ENCODE peak calls at places on chromosomes 16 and 17, in five cellular contexts. C is astrocyte of the spinal cord; M is CD8-positive, alpha-beta T cell; Z is lower lobe of right lung; Q is fibroblast of mammary gland. U is an unnamed sample.

GRCh38 chr16:87931504-87931903 is 4.8 kb downstream of the CA5A start:
- DNase-seq in C (peak), M (no peak), Z (no peak), Q (no peak), U (no peak)

GRCh38 chr17:81638683-81639082 is 1.7 kb downstream of the TSPAN10 start:
- DNase-seq in C (no peak), M (no peak), Z (no peak), Q (no peak), U (no peak)

GRCh38 chr16:50603206-50604064 is 55.2 kb downstream of the NKD1 start:
- DNase-seq in C (peak), M (no peak), Z (no peak), Q (peak), U (no peak)

GRCh38 chr17:59668816-59669215 is 38.4 kb downstream of the PTRH2 start:
- DNase-seq in C (peak), M (no peak), Z (no peak), Q (peak), U (no peak)

GRCh38 chr16:66894948-66895696 is 14.8 kb downstream of the PDP2 start:
- DNase-seq in C (peak), M (peak), Z (peak), Q (peak), U (no peak)

GRCh38 chr16:27769561-27770222 is 219.7 kb downstream of the KATNIP start:
- DNase-seq in C (peak), M (no peak), Z (peak), Q (peak), U (no peak)

GRCh38 chr17:40283662-40284061 is 4.0 kb upstream of the CDC6 start:
- DNase-seq in C (peak), M (no peak), Z (no peak), Q (peak), U (no peak)

GRCh38 chr16:29852654-29853053 is 10.4 kb downstream of the CDIPT start:
- DNase-seq in C (no peak), M (no peak), Z (no peak), Q (peak), U (no peak)

GRCh38 chr17:82952019-82952418 is 112.2 kb upstream of the ZNF750 start:
- DNase-seq in C (no peak), M (no peak), Z (peak), Q (no peak), U (no peak)

GRCh38 chr17:78359216-78359935 is 501 bp downstream of the SOCS3 start:
- DNase-seq in C (peak), M (no peak), Z (peak), Q (no peak), U (no peak)

GRCh38 chr17:74163271-74163821 is 40.1 kb upstream of the RPL38 start:
- DNase-seq in C (no peak), M (no peak), Z (no peak), Q (no peak), U (no peak)

GRCh38 chr17:44216173-44216572 is 3.3 kb downstream of the UBTF start:
- DNase-seq in C (no peak), M (peak), Z (no peak), Q (no peak), U (peak)

GRCh38 chr16:30053376-30054015 is 12.1 kb upstream of the ALDOA start:
- DNase-seq in C (no peak), M (no peak), Z (no peak), Q (no peak), U (no peak)

GRCh38 chr16:69435977-69436729 is 11.7 kb downstream of the CYB5B start:
- DNase-seq in C (no peak), M (no peak), Z (no peak), Q (no peak), U (no peak)

GRCh38 chr17:40361925-40362695 is 2.4 kb downstream of the GJD3 start:
- DNase-seq in C (no peak), M (no peak), Z (no peak), Q (no peak), U (no peak)

GRCh38 chr17:77184474-77184873 is 43.7 kb downstream of the SEC14L1 start:
- DNase-seq in C (peak), M (no peak), Z (no peak), Q (peak), U (no peak)

GRCh38 chr17:81553018-81553615 is 964 bp upstream of the FAAP100 start:
- DNase-seq in C (peak), M (peak), Z (peak), Q (peak), U (peak)

GRCh38 chr17:69050999-69051775 is 9.5 kb downstream of the ABCA9 start:
- DNase-seq in C (peak), M (no peak), Z (no peak), Q (peak), U (no peak)

GRCh38 chr16:86122681-86123342 is 223.8 kb downstream of the IRF8 start:
- DNase-seq in C (no peak), M (no peak), Z (no peak), Q (no peak), U (no peak)

GRCh38 chr16:67055712-67056487 is 27.0 kb downstream of the CBFB start:
- DNase-seq in C (peak), M (no peak), Z (no peak), Q (peak), U (no peak)

GRCh38 chr17:76240461-76241204 is at the start of gene RNF157:
- DNase-seq in C (peak), M (peak), Z (peak), Q (peak), U (no peak)

DNA sequence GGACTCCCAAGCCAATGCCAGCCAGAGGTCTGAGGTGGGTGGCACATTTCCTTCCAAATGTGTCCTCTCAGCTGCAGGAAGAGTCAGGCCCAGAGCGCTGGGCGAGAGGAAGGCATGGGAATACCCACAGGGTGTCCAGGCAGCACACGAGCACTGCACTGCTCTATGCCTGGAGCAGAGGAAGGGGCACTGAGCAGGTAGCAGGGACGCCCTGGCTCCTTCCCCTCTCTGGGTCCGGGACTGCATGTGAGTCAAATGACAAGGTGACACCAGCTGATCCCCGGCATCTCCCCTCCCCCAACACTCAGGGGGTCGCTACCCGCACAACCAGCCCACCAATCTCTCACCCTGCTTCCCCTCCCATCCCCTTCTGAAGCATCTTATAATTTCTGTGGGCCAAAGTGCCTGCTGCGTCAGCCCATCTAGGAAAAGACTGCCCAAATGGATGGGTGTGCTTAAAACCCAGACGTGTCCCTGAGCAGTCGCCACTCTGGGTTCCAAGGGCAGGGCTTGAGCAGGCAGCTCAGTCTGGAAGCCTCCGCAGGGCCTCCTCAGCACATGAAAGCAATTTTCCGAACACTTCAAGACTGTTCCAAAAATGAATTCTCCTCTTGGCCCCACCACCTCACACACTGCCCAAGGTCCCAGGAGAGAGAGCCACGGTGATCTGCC is 12.0 kb upstream of the BCAR1 start:
- DNase-seq in C (no peak), M (no peak), Z (no peak), Q (no peak), U (no peak)
- H3K4me3 ChIP-seq in C (peak), M (no peak), Z (peak), Q (peak), U (no peak)

GRCh38 chr16:58128181-58128631 is 975 bp downstream of the CFAP20 start:
- DNase-seq in C (no peak), M (no peak), Z (no peak), Q (no peak), U (no peak)

GRCh38 chr16:58127634-58128033 is 1.5 kb downstream of the CFAP20 start:
- DNase-seq in C (no peak), M (no peak), Z (no peak), Q (no peak), U (no peak)

GRCh38 chr16:58125781-58126335 is 3.3 kb downstream of the CFAP20 start:
- DNase-seq in C (no peak), M (no peak), Z (no peak), Q (no peak), U (no peak)

GRCh38 chr16:58126451-58126968 is 2.7 kb downstream of the CFAP20 start:
- DNase-seq in C (no peak), M (no peak), Z (no peak), Q (no peak), U (no peak)

DNA sequence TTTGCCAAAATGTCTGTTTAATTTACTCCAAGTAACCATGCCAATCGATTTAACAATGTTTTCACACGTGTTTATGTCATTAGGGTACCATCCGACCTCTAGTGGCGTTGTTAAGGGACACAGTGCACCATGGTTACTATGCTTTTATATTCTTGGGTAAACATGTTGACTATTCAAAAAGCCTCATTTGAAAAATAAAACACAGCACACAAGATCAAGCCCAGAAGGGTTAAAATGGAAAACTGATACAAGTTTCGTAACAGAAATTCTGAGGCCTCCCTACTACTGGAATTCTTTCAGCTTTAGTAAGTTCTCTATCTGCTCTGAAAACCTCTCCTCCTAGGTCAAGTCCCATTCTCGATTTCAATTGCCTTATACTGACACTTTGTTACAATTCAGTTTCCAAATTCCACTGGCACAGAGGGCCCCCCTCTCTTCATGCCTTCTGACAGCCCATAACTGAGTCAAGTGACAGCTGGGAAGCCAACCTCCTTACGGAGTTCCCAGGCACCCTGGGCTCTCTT is 2.1 kb downstream of the CFAP20 start:
- DNase-seq in C (peak), M (no peak), Z (no peak), Q (peak), U (peak)
- H3K4me3 ChIP-seq in C (peak), M (peak), Z (peak), Q (peak), U (no peak)

GRCh38 chr17:66814026-66814425 is 20.9 kb upstream of the CACNG5 start:
- DNase-seq in C (no peak), M (no peak), Z (no peak), Q (no peak), U (no peak)
- H3K4me3 ChIP-seq in C (no peak), M (no peak), Z (no peak), Q (no peak), U (no peak)

DNA sequence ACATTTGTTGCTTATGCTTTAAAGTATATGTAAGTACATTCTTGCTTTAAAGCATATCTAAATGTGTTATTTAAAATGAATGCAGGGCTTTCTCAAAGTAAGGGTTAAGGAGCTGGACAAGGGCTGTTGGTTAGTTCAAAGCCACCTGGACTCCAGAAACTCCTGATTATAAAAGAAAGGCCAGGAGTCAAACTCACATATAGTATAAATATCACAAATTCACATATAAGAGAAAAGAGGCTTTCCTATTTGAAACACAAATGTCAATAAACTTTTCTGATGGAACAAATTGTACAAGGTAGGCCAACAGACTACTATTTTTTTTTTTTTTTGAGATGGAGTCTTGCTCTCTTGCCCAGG is 84.5 kb upstream of the CORO6 start:
- DNase-seq in C (no peak), M (no peak), Z (no peak), Q (no peak), U (no peak)
- H3K4me3 ChIP-seq in C (no peak), M (no peak), Z (peak), Q (no peak), U (peak)

GRCh38 chr16:89442990-89443726 is 47.2 kb downstream of the ANKRD11 start:
- DNase-seq in C (peak), M (no peak), Z (no peak), Q (peak), U (no peak)

GRCh38 chr16:89445166-89445565 is 45.2 kb downstream of the ANKRD11 start:
- DNase-seq in C (no peak), M (no peak), Z (no peak), Q (no peak), U (no peak)

GRCh38 chr16:89443727-89444084 is 46.7 kb downstream of the ANKRD11 start:
- DNase-seq in C (no peak), M (no peak), Z (no peak), Q (no peak), U (no peak)

GRCh38 chr16:89444151-89444723 is 46.1 kb downstream of the ANKRD11 start:
- DNase-seq in C (no peak), M (no peak), Z (no peak), Q (no peak), U (peak)

DNA sequence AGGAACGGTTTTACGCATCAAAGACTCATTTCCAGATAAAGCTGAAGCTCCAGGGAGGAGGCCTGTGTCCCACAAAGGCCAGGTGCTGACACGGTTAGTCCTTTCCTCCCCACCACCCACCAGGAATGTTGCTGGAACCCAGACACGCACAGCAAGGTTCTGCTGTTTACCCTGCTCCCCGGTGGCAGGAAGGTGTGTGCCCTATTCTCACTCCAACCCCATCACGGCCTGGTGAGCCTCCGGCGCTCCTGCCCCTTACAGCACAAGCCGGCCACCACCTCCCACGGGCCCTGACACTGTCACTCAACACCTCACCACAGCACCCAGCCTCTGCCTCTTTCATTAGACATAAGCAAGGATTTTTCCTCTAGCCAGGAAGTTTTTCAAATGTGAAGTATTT is 47.8 kb downstream of the ANKRD11 start:
- DNase-seq in C (no peak), M (no peak), Z (no peak), Q (no peak), U (no peak)
- H3K4me3 ChIP-seq in C (no peak), M (no peak), Z (no peak), Q (peak), U (no peak)

DNA sequence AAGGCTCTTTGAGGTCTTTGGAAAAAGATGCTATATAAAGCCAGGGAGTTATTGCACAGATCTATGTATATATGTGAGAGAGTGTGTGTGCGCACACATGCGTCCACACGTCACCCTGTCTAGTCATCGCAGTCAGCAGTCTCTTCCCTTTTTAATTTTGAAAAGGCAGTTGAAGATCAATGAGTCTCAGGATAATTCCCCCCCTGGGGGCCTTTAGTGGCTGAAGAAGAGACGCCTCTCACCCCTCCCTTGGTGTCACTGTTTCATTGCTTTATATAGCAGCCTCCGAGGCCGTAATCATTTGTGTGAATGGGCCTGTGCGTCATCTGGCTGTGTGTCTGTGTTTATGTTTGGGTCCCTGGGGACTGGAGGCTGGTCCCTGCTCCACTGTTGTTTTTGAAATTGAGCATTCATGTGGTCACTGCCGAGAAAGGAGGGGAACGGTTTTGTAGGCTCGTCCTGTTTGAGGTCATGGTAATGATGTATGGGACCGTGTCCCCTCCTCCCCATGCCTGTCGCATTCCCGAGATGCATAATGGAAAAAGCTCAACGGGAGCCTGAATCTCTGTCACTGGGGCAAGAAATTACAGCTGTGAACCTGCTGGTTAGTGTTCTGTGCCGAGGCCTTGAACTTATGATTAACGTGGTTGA is 143.9 kb downstream of the SNX29 start:
- DNase-seq in C (peak), M (no peak), Z (no peak), Q (peak), U (no peak)
- H3K4me3 ChIP-seq in C (no peak), M (no peak), Z (no peak), Q (no peak), U (no peak)

DNA sequence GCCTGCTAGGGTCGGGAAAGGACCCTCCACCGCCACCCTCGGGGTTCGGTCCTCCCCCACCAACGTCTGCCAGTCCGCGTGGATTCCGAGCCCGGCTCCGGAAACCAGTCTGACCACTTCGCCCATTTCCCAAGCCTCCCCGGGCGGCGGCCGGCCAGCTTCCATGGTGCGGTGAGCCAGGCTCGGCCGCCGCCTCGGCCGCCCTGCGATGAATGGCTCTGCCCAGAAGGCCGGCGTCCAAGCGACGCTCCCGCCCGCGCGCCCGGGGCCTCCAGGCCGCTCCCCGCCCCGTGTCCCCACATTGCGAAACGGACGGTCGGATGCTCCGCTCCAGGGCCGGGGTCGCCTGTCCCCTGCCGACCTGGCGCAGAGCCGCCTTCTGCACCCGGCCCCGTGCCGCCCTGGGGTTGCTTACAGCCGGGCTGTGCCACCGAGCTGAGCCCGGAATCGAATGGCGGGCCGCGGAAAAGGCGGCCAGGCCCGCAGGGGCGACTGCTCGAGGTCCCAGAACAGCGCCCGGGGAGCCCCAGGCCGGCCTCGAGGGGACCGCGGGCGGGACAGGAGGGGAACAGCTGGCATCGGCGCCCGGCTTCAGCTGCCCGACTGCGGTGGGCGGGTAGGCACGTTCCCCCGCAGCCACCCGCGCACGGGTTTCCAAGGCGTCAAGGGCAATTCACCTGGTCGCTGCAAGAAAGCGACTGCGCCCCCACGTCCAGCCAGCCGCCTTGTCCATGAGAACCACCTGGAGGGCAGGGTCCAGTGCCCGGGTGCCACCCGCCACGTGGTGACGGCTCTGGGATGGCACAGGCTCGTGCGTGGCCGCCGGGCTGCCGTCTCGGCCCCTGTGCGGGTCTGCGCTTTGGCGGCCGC is 18.3 kb upstream of the CBX8 start:
- DNase-seq in C (no peak), M (no peak), Z (peak), Q (no peak), U (no peak)
- H3K4me3 ChIP-seq in C (no peak), M (no peak), Z (peak), Q (no peak), U (no peak)

GRCh38 chr17:28045304-28045703 is 2.8 kb downstream of the NLK start:
- DNase-seq in C (no peak), M (no peak), Z (no peak), Q (no peak), U (no peak)
- H3K4me3 ChIP-seq in C (no peak), M (no peak), Z (peak), Q (no peak), U (no peak)